ENCODE peak calls at places on chromosomes 12 and 14, in eight cellular contexts. T is left ventricle myocardium inferior; B is right atrium auricular region; X is tibial nerve; K is astrocyte; M is upper lobe of left lung; W is effector memory CD4-positive, alpha-beta T cell; E is mucosa of descending colon. N is an unnamed sample.

GRCh38 chr12:47755655-47756562 is 2.8 kb downstream of the RAPGEF3 start:
- DNase-seq in T (no peak), B (no peak), X (no peak), K (no peak), M (no peak), W (no peak), E (peak), N (no peak)

GRCh38 chr14:103243764-103244737 is 90.0 kb upstream of the EIF5 start:
- DNase-seq in T (no peak), B (no peak), X (no peak), K (peak), M (no peak), W (no peak), E (no peak), N (no peak)

GRCh38 chr12:70078161-70078560 is 165.1 kb upstream of the CNOT2 start:
- DNase-seq in T (no peak), B (no peak), X (no peak), K (no peak), M (no peak), W (no peak), E (no peak), N (no peak)

GRCh38 chr14:89425931-89426330 is 8.9 kb upstream of the FOXN3 start:
- DNase-seq in T (no peak), B (peak), X (no peak), K (peak), M (no peak), W (no peak), E (no peak), N (peak)

GRCh38 chr12:27973487-27973890 is 956 bp upstream of the PTHLH start:
- DNase-seq in T (no peak), B (no peak), X (no peak), K (no peak), M (no peak), W (no peak), E (no peak), N (no peak)

GRCh38 chr12:86712425-86712843 is 456.2 kb upstream of the MGAT4C start:
- DNase-seq in T (no peak), B (no peak), X (no peak), K (peak), M (no peak), W (no peak), E (no peak), N (peak)

GRCh38 chr14:93006484-93007128 is 83.7 kb downstream of the CHGA start:
- DNase-seq in T (no peak), B (no peak), X (no peak), K (peak), M (no peak), W (no peak), E (no peak), N (no peak)

GRCh38 chr12:62799126-62799736 is 135.7 kb downstream of the PPM1H start:
- DNase-seq in T (no peak), B (peak), X (no peak), K (peak), M (no peak), W (no peak), E (peak), N (peak)

GRCh38 chr12:70660620-70661219 is 23.5 kb upstream of the PTPRB start:
- DNase-seq in T (peak), B (no peak), X (no peak), K (peak), M (no peak), W (no peak), E (no peak), N (peak)

GRCh38 chr12:19483727-19484126 is 44.4 kb downstream of the AEBP2 start:
- DNase-seq in T (no peak), B (no peak), X (no peak), K (no peak), M (no peak), W (no peak), E (no peak), N (no peak)

GRCh38 chr12:113092478-113093408 is 36.2 kb downstream of the DTX1 start:
- DNase-seq in T (peak), B (no peak), X (no peak), K (no peak), M (peak), W (no peak), E (peak), N (no peak)

GRCh38 chr12:42611571-42612257 is 22.2 kb upstream of the PRICKLE1 start:
- DNase-seq in T (no peak), B (no peak), X (no peak), K (peak), M (no peak), W (no peak), E (no peak), N (no peak)

GRCh38 chr12:19778111-19778688 is 338.9 kb downstream of the AEBP2 start:
- DNase-seq in T (no peak), B (no peak), X (no peak), K (peak), M (no peak), W (no peak), E (no peak), N (peak)

GRCh38 chr14:30553311-30553989 is 5.5 kb upstream of the G2E3 start:
- DNase-seq in T (no peak), B (no peak), X (no peak), K (peak), M (no peak), W (no peak), E (peak), N (peak)

GRCh38 chr12:82959821-82960220 is 273.1 kb downstream of the TMTC2 start:
- DNase-seq in T (no peak), B (no peak), X (no peak), K (no peak), M (no peak), W (no peak), E (no peak), N (no peak)

GRCh38 chr14:79419571-79420327 is 791.6 kb downstream of the DIO2 start:
- DNase-seq in T (no peak), B (no peak), X (no peak), K (no peak), M (no peak), W (no peak), E (no peak), N (no peak)

GRCh38 chr14:21840765-21841164 is 167.1 kb upstream of the OR4E1 start:
- DNase-seq in T (no peak), B (no peak), X (no peak), K (no peak), M (no peak), W (no peak), E (no peak), N (no peak)

GRCh38 chr12:4221157-4221556 is 52.4 kb upstream of the CCND2 start:
- DNase-seq in T (no peak), B (no peak), X (no peak), K (no peak), M (no peak), W (no peak), E (no peak), N (peak)

GRCh38 chr14:100669468-100669867 is 57.2 kb upstream of the DLK1 start:
- DNase-seq in T (no peak), B (no peak), X (no peak), K (no peak), M (no peak), W (no peak), E (no peak), N (no peak)

GRCh38 chr12:109999983-110000505 is 814 bp downstream of the ANKRD13A start:
- DNase-seq in T (no peak), B (no peak), X (no peak), K (peak), M (no peak), W (no peak), E (peak), N (peak)

GRCh38 chr12:122646568-122647220 is 56.5 kb downstream of the HCAR2 start:
- DNase-seq in T (no peak), B (no peak), X (no peak), K (peak), M (no peak), W (peak), E (peak), N (peak)

GRCh38 chr12:132513070-132513398 is 23.1 kb downstream of the FBRSL1 start:
- DNase-seq in T (no peak), B (no peak), X (no peak), K (peak), M (no peak), W (no peak), E (no peak), N (peak)

GRCh38 chr12:91222746-91223145 is 40.1 kb upstream of the DCN start:
- DNase-seq in T (no peak), B (no peak), X (no peak), K (peak), M (no peak), W (no peak), E (no peak), N (peak)

GRCh38 chr12:81043979-81044740 is 33.7 kb upstream of the ACSS3 start:
- DNase-seq in T (no peak), B (no peak), X (no peak), K (no peak), M (no peak), W (no peak), E (no peak), N (no peak)

GRCh38 chr12:121576851-121577391 is 3.9 kb downstream of the KDM2B start:
- DNase-seq in T (no peak), B (no peak), X (no peak), K (peak), M (no peak), W (no peak), E (no peak), N (peak)

GRCh38 chr12:23950011-23950774 is 723 bp upstream of the SOX5 start:
- DNase-seq in T (no peak), B (peak), X (no peak), K (peak), M (no peak), W (no peak), E (peak), N (no peak)

GRCh38 chr12:91628656-91629055 is 446.0 kb upstream of the DCN start:
- DNase-seq in T (no peak), B (no peak), X (no peak), K (peak), M (no peak), W (no peak), E (no peak), N (no peak)

GRCh38 chr12:23115984-23116383 is 491.0 kb downstream of the ETNK1 start:
- DNase-seq in T (no peak), B (no peak), X (no peak), K (no peak), M (no peak), W (no peak), E (no peak), N (no peak)

GRCh38 chr12:50825372-50825838 is 17.3 kb upstream of the TMPRSS12 start:
- DNase-seq in T (no peak), B (no peak), X (no peak), K (peak), M (no peak), W (no peak), E (no peak), N (peak)

GRCh38 chr12:15443611-15444010 is 121.3 kb downstream of the PTPRO start:
- DNase-seq in T (no peak), B (no peak), X (no peak), K (no peak), M (no peak), W (no peak), E (no peak), N (no peak)
- H3K4me3 ChIP-seq in T (no peak), B (no peak), X (no peak), K (no peak), M (no peak), W (no peak), E (no peak), N (no peak)

GRCh38 chr12:54006700-54007220 is 2.0 kb upstream of the HOXC8 start:
- DNase-seq in T (no peak), B (no peak), X (no peak), K (no peak), M (no peak), W (no peak), E (no peak), N (no peak)

GRCh38 chr12:54007538-54008259 is 1.1 kb upstream of the HOXC8 start:
- DNase-seq in T (no peak), B (no peak), X (no peak), K (no peak), M (no peak), W (no peak), E (no peak), N (no peak)

GRCh38 chr12:54005531-54005852 is 3.3 kb upstream of the HOXC8 start:
- DNase-seq in T (no peak), B (no peak), X (no peak), K (no peak), M (peak), W (no peak), E (no peak), N (no peak)

GRCh38 chr12:54004841-54005530 is 3.8 kb upstream of the HOXC8 start:
- DNase-seq in T (no peak), B (no peak), X (no peak), K (no peak), M (peak), W (no peak), E (no peak), N (no peak)

GRCh38 chr12:54005853-54006699 is 2.7 kb upstream of the HOXC8 start:
- DNase-seq in T (peak), B (peak), X (peak), K (peak), M (peak), W (peak), E (peak), N (peak)
- H3K4me3 ChIP-seq in T (peak), B (no peak), X (peak), K (peak), M (no peak), W (peak), E (no peak), N (no peak)

GRCh38 chr12:14399871-14400270 is 34.4 kb downstream of the ATF7IP start:
- DNase-seq in T (no peak), B (no peak), X (no peak), K (peak), M (no peak), W (no peak), E (no peak), N (no peak)
- H3K4me3 ChIP-seq in T (no peak), B (no peak), X (no peak), K (peak), M (no peak), W (no peak), E (no peak), N (no peak)

DNA sequence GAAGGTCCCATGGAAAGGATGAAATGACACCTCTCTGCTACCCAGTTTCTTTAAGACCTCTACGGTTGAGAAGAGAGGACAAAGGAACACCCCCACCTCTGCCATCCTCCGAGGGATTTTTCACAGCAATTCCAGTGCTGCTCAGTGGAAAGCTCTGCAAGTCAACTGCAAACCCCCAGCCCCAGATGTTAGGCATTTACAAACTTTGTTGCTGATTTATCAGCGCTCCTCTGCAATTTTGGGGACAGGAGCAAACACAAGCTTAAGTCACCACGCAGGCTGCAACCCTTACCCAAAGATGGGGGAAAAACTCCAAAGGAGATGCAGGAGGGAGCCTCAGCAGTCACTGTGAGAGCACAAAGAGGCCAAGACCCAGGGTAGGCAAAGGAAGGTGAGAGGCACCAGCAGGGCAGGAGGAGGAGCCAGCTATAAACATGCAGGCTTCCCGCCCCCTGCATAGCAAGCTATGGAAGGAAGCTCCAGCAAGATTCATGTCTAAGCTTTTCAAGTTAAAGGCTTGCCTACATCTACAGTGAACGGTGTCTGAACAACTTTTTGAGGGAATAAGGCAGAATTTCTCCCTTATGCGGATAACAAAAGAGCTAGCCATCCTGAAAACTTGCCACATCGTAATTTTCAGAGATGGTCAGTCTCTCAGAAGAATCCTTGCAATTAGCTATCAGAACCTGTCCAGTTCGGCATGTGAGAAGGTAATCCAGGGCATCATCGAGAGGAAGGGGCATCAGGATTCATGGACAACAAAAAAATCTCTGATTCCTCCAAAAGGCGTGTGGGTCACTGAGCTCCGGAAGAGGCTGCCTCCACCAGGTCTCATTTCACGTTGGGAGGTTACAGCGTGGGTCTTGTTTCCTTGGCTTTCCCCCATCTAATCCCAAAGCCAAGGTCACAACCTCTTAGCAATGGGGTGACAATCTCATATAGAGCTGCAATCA is 3.9 kb downstream of the CTDSP2 start:
- DNase-seq in T (no peak), B (no peak), X (no peak), K (no peak), M (no peak), W (no peak), E (peak), N (no peak)
- H3K4me3 ChIP-seq in T (peak), B (peak), X (peak), K (no peak), M (no peak), W (peak), E (no peak), N (peak)

GRCh38 chr14:37584211-37585100 is 10.6 kb downstream of the FOXA1 start:
- DNase-seq in T (no peak), B (no peak), X (no peak), K (no peak), M (peak), W (no peak), E (peak), N (no peak)
- H3K4me3 ChIP-seq in T (peak), B (no peak), X (no peak), K (no peak), M (no peak), W (no peak), E (no peak), N (no peak)

GRCh38 chr14:54564071-54564798 is 2.7 kb upstream of the SAMD4A start:
- DNase-seq in T (no peak), B (no peak), X (no peak), K (peak), M (no peak), W (no peak), E (no peak), N (peak)
- H3K4me3 ChIP-seq in T (peak), B (peak), X (peak), K (peak), M (no peak), W (no peak), E (peak), N (peak)

GRCh38 chr14:27672047-27672446 is 1074.2 kb upstream of the NOVA1 start:
- DNase-seq in T (no peak), B (no peak), X (no peak), K (peak), M (no peak), W (no peak), E (no peak), N (no peak)
- H3K4me3 ChIP-seq in T (no peak), B (no peak), X (no peak), K (no peak), M (no peak), W (no peak), E (no peak), N (no peak)

GRCh38 chr14:36511981-36512584 is 7.9 kb downstream of the NKX2-1 start:
- DNase-seq in T (no peak), B (no peak), X (no peak), K (no peak), M (no peak), W (no peak), E (no peak), N (no peak)

GRCh38 chr14:36510874-36511273 is 9.2 kb downstream of the NKX2-1 start:
- DNase-seq in T (no peak), B (no peak), X (no peak), K (no peak), M (no peak), W (no peak), E (no peak), N (no peak)

GRCh38 chr14:36513012-36513420 is 7.0 kb downstream of the NKX2-1 start:
- DNase-seq in T (no peak), B (no peak), X (no peak), K (no peak), M (peak), W (no peak), E (no peak), N (no peak)

GRCh38 chr14:36513451-36514277 is 6.4 kb downstream of the NKX2-1 start:
- DNase-seq in T (no peak), B (no peak), X (no peak), K (no peak), M (peak), W (no peak), E (no peak), N (no peak)

DNA sequence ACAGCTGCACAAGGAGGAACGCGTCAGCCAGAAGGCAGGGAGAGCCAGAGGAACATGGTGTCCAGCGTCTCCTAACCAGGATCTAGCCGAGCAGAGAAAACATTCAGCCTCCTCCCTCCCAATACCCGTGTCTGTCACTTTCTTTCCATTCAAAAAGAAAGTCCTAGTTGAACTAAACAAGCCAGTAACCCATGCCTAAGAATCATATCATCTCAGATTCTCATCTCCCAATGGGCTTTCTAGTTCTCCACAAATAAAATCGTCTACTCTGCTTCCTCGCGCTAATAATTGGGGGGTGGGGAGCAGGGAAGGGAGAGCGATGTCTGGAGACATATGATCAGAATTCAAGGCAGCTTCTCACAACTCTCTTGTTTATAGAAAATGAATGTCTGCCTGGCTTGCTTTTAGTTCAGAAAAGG is 7.4 kb downstream of the NKX2-1 start:
- DNase-seq in T (no peak), B (no peak), X (no peak), K (no peak), M (no peak), W (no peak), E (no peak), N (no peak)
- H3K4me3 ChIP-seq in T (no peak), B (no peak), X (no peak), K (no peak), M (no peak), W (no peak), E (no peak), N (no peak)

DNA sequence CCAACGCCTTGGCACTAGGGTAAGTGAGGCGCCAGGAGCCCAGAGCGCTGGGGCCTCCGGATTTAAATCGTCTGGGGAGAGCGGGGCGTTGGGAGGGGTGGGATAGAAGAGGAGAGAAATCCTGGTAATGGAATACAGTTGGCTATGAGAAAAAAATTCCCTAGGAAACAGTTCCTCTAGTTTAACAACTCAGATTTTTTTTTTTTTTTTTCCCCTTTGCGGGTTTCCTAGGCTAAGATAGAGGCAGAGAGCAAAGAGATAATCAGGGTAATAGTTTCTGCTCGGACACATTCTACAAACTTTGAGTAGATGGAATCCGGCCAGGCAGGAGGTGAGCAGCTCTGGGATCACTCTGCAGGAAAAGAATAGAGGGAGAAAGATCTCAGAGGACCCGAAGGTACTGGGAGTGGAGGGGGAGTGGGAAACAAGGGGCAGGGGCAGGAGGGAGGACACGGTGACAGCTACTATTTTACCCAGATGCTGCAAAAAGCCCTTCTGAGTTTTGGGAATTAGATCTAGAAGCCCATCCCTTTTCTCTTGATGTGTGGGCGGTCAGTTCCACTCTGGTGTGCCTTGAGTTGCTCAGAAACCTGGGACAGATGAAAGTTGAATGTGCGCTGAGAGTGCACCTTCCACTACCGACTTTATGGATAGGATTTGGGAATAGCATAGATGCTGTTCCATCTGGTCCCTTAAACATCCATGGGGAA is 439 bp downstream of the GPRC5A start:
- DNase-seq in T (no peak), B (no peak), X (no peak), K (no peak), M (no peak), W (no peak), E (no peak), N (peak)
- H3K4me3 ChIP-seq in T (peak), B (peak), X (peak), K (peak), M (peak), W (peak), E (peak), N (peak)

N was measured in foreskin fibroblast.